ENCODE peak calls at places on chromosomes 11 and 22, in four cellular contexts. J, D, A and H are unnamed samples.
A peak's percentile ranks its signal among the peaks of the same experiment; 100 is the strongest.

GRCh38 chr22:30628491-30628890 is 7.1 kb upstream of the SLC35E4 start:
- DNase-seq in J (no peak), D (no peak), A (no peak), H (no peak)

GRCh38 chr11:79418241-79418640 is 22.6 kb downstream of the TENM4 start:
- DNase-seq in J (no peak), D (no peak), A (no peak), H (no peak)

GRCh38 chr22:21754523-21755128 is 19.0 kb upstream of the YPEL1 start:
- DNase-seq in J (peak; percentile 22), D (no peak), A (no peak), H (no peak)

GRCh38 chr11:56961609-56962008 is 27.1 kb upstream of the OR5AK2 start:
- DNase-seq in J (no peak), D (no peak), A (no peak), H (no peak)

GRCh38 chr11:32118025-32118974 is 27.4 kb downstream of the RCN1 start:
- DNase-seq in J (peak; percentile 88), D (no peak), A (no peak), H (no peak)

GRCh38 chr11:74018331-74019005 is 9.6 kb upstream of the UCP3 start:
- DNase-seq in J (peak; percentile 41), D (no peak), A (no peak), H (peak; percentile 59)

GRCh38 chr11:18633256-18634139 is 644 bp downstream of the SPTY2D1 start:
- DNase-seq in J (peak; percentile 7), D (no peak), A (no peak), H (no peak)

GRCh38 chr22:46347646-46348045 is 12.1 kb downstream of the TRMU start:
- DNase-seq in J (no peak), D (no peak), A (no peak), H (no peak)

GRCh38 chr11:46392421-46393230 is 1.1 kb upstream of the CHRM4 start:
- DNase-seq in J (peak; percentile 61), D (no peak), A (peak; percentile 92), H (peak; percentile 39)

GRCh38 chr22:32605576-32605975 is 131.0 kb downstream of the FBXO7 start:
- DNase-seq in J (no peak), D (no peak), A (no peak), H (no peak)

GRCh38 chr11:56380120-56380519 is 4.7 kb downstream of the OR8U1 start:
- DNase-seq in J (no peak), D (no peak), A (no peak), H (no peak)

GRCh38 chr11:115421338-115422012 is 82.7 kb downstream of the CADM1 start:
- DNase-seq in J (no peak), D (no peak), A (no peak), H (no peak)

GRCh38 chr22:38292694-38293093 is 19.9 kb upstream of the TMEM184B start:
- DNase-seq in J (peak; percentile 36), D (no peak), A (no peak), H (no peak)

GRCh38 chr11:119320593-119321524 is 3.9 kb upstream of the MCAM start:
- DNase-seq in J (peak; percentile 36), D (no peak), A (peak; percentile 71), H (no peak)

GRCh38 chr11:131745405-131745804 is 375.0 kb downstream of the NTM start:
- DNase-seq in J (peak; percentile 78), D (no peak), A (no peak), H (no peak)

GRCh38 chr11:63698976-63699733 is 17.9 kb downstream of the RTN3 start:
- DNase-seq in J (no peak), D (no peak), A (no peak), H (no peak)

GRCh38 chr11:107769189-107769588 is 57.3 kb upstream of the SLN start:
- DNase-seq in J (peak; percentile 81), D (no peak), A (no peak), H (peak; percentile 20)

GRCh38 chr11:130671801-130672700 is 223.6 kb downstream of the ADAMTS15 start:
- DNase-seq in J (peak; percentile 88), D (no peak), A (peak; percentile 23), H (peak; percentile 91)

DNA sequence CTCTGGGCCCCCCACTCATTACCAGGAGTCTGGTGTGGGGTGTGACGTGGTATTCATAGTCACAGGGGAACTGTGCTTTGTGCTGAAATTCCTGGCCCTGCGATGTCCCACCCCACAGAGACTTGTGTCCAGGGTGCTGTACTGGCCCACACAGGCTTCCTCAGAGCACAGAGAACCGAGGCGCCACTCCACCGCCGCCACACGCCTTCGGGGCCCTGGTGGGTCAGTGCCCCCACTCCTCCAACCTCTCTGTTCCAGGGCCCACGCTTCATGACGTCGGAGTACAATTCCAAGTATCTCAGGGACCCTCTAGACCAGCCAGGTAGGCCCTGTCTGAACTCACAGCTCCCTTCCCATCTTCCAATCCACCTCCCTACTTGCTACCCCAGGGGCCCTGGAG is 23.5 kb upstream of the LRRC10B start:
- DNase-seq in J (no peak), D (no peak), A (no peak), H (no peak)
- TF ChIP-seq CTCF in J (no peak), D (no peak), A (no peak), H (no peak)

GRCh38 chr22:26050079-26050478 is 119.2 kb upstream of the SEZ6L start:
- DNase-seq in J (no peak), D (no peak), A (no peak), H (no peak)
- TF ChIP-seq CTCF in J (no peak), D (no peak), A (no peak), H (no peak)

GRCh38 chr22:45090364-45090960 is 73.3 kb upstream of the NUP50 start:
- DNase-seq in J (peak; percentile 11), D (no peak), A (peak; percentile 54), H (no peak)
- TF ChIP-seq CTCF in J (peak; percentile 22), D (no peak), A (no peak), H (no peak)

GRCh38 chr11:12083380-12083779 is 27.0 kb upstream of the MICAL2 start:
- DNase-seq in J (no peak), D (no peak), A (peak; percentile 36), H (no peak)
- TF ChIP-seq CTCF in J (peak; percentile 56), D (no peak), A (no peak), H (peak; percentile 29)

GRCh38 chr11:121914508-121914907 is 201.5 kb downstream of the BLID start:
- DNase-seq in J (no peak), D (no peak), A (no peak), H (no peak)
- TF ChIP-seq CTCF in J (no peak), D (no peak), A (no peak), H (no peak)

GRCh38 chr11:88886796-88887195 is 179.0 kb downstream of the GRM5 start:
- DNase-seq in J (peak; percentile 11), D (no peak), A (peak; percentile 57), H (no peak)
- TF ChIP-seq CTCF in J (peak; percentile 46), D (no peak), A (peak; percentile 45), H (peak; percentile 25)

GRCh38 chr11:8365542-8365941 is 101.9 kb upstream of the LMO1 start:
- DNase-seq in J (no peak), D (no peak), A (peak; percentile 64), H (no peak)
- TF ChIP-seq CTCF in J (peak; percentile 23), D (no peak), A (no peak), H (no peak)